ENCODE peak calls at places on chromosomes 6 and 20, in ten cellular contexts. L is T47D; O is naive thymus-derived CD4-positive, alpha-beta T cell; P is iPS DF 19.7; R is WTC11; Y is PC-3; I is GM19239; G is GOT3; X is ELR; D is NCI-H1694. Q is an unnamed sample.

GRCh38 chr20:24949756-24950127 is 673 bp downstream of the CST7 start:
- DNase-seq in X (no peak), D (no peak), I (no peak), G (no peak), P (no peak), O (no peak), Y (no peak), R (no peak), L (peak; percentile 23), Q (no peak)

GRCh38 chr6:7047966-7048365 is 59.8 kb upstream of the RREB1 start:
- DNase-seq in O (no peak), I (no peak), G (no peak), R (no peak), Y (peak; percentile 55), L (no peak), P (no peak), X (peak; percentile 25), D (no peak), Q (no peak)

GRCh38 chr6:84641076-84641475 is 123.3 kb downstream of the TBX18 start:
- DNase-seq in X (no peak), G (no peak), R (no peak), O (no peak), Y (no peak), I (no peak), P (no peak), D (no peak), L (no peak), Q (no peak)

GRCh38 chr6:113719545-113719944 is 137.6 kb upstream of the MARCKS start:
- DNase-seq in O (no peak), R (no peak), D (no peak), X (peak; percentile 75), I (no peak), L (no peak), G (no peak), Y (no peak), P (no peak), Q (no peak)

GRCh38 chr6:157579467-157580031 is 198.6 kb downstream of the ZDHHC14 start:
- DNase-seq in Y (peak; percentile 52), P (no peak), G (no peak), L (no peak), R (no peak), O (no peak), D (no peak), I (no peak), X (peak; percentile 21), Q (no peak)

GRCh38 chr6:134247271-134247833 is 70.6 kb downstream of the SGK1 start:
- DNase-seq in D (no peak), G (no peak), L (no peak), X (no peak), R (no peak), P (no peak), O (peak; percentile 95), Y (no peak), I (peak; percentile 25), Q (peak; percentile 95)

GRCh38 chr20:53142225-53142624 is 170.1 kb downstream of the TSHZ2 start:
- DNase-seq in O (no peak), X (peak; percentile 1), G (no peak), L (no peak), D (no peak), P (no peak), Y (no peak), R (no peak), I (no peak), Q (no peak)

GRCh38 chr20:61762886-61763739 is 302.6 kb downstream of the TAF4 start:
- DNase-seq in I (no peak), Y (no peak), D (no peak), P (no peak), O (no peak), G (no peak), L (no peak), R (no peak), X (no peak), Q (no peak)

GRCh38 chr20:44646023-44646640 is 5.4 kb downstream of the ADA start:
- DNase-seq in X (peak; percentile 12), G (no peak), I (no peak), O (peak; percentile 58), P (no peak), D (no peak), L (no peak), Y (no peak), R (no peak), Q (peak; percentile 33)

Q was measured in CD4-positive, alpha-beta memory T cell.